ENCODE peak calls at places on chromosomes 3 and 15, in four cellular contexts. I is K562, E is HepG2, L is GM12878. A is an unnamed sample.

GRCh38 chr15:89221543-89221942 is at the start of gene RLBP1:
- ATAC-seq in I (no peak), E (peak), L (peak), A (no peak)

GRCh38 chr15:56732881-56733130 is 503 bp downstream of the ZNF280D start:
- ATAC-seq in I (no peak), E (no peak), L (no peak), A (no peak)

GRCh38 chr3:66336358-66336766 is 115.6 kb downstream of the SLC25A26 start:
- ATAC-seq in I (no peak), E (no peak), L (no peak), A (no peak)

GRCh38 chr3:40980467-40980866 is 218.8 kb upstream of the CTNNB1 start:
- ATAC-seq in I (no peak), E (no peak), L (peak), A (no peak)

GRCh38 chr15:44028349-44028748 is 166.7 kb downstream of the FRMD5 start:
- ATAC-seq in I (peak), E (no peak), L (no peak), A (no peak)

GRCh38 chr3:170414202-170414663 is 4.4 kb upstream of the CLDN11 start:
- ATAC-seq in I (peak), E (peak), L (peak), A (no peak)

GRCh38 chr3:103787164-103787871 is 1352.5 kb downstream of the ZPLD1 start:
- ATAC-seq in I (no peak), E (no peak), L (no peak), A (no peak)

GRCh38 chr3:126607214-126607908 is 47.6 kb downstream of the TXNRD3 start:
- ATAC-seq in I (peak), E (no peak), L (peak), A (no peak)

GRCh38 chr3:107668963-107669362 is 146.2 kb downstream of the BBX start:
- ATAC-seq in I (no peak), E (no peak), L (no peak), A (no peak)

GRCh38 chr3:56796202-56796601 is 5.5 kb downstream of the ARHGEF3 start:
- ATAC-seq in I (no peak), E (no peak), L (peak), A (no peak)

GRCh38 chr15:93018574-93018973 is 70.4 kb downstream of the RGMA start:
- ATAC-seq in I (peak), E (no peak), L (no peak), A (no peak)

GRCh38 chr15:85403745-85404144 is 23.3 kb downstream of the AKAP13 start:
- ATAC-seq in I (no peak), E (no peak), L (no peak), A (peak)

GRCh38 chr3:131903988-131904415 is 130.8 kb downstream of the CPNE4 start:
- ATAC-seq in I (no peak), E (peak), L (no peak), A (no peak)

GRCh38 chr3:138125548-138126221 is 6.5 kb downstream of the A4GNT start:
- ATAC-seq in I (no peak), E (no peak), L (no peak), A (peak)

GRCh38 chr3:126911162-126912026 is 71.5 kb upstream of the PLXNA1 start:
- ATAC-seq in I (peak), E (no peak), L (peak), A (peak)

GRCh38 chr15:96359772-96360498 is 29.4 kb downstream of the NR2F2 start:
- ATAC-seq in I (no peak), E (no peak), L (peak), A (peak)

GRCh38 chr15:82833283-82833682 is 23.9 kb downstream of the WHAMM start:
- ATAC-seq in I (no peak), E (no peak), L (no peak), A (no peak)

GRCh38 chr3:41419809-41420208 is 220.5 kb downstream of the CTNNB1 start:
- ATAC-seq in I (no peak), E (no peak), L (no peak), A (no peak)

GRCh38 chr3:155766206-155766605 is 21.3 kb upstream of the PLCH1 start:
- ATAC-seq in I (no peak), E (no peak), L (peak), A (no peak)

GRCh38 chr15:101389362-101389761 is 94.3 kb upstream of the SNRPA1 start:
- ATAC-seq in I (no peak), E (no peak), L (no peak), A (no peak)

GRCh38 chr3:143881102-143881501 is 32.8 kb upstream of the SLC9A9 start:
- ATAC-seq in I (peak), E (no peak), L (peak), A (no peak)

GRCh38 chr3:188853896-188854295 is 317.9 kb upstream of the TPRG1 start:
- ATAC-seq in I (no peak), E (no peak), L (no peak), A (peak)

GRCh38 chr3:152438706-152439105 is 170.0 kb downstream of the MBNL1 start:
- ATAC-seq in I (no peak), E (no peak), L (no peak), A (no peak)

GRCh38 chr3:140370686-140371085 is 307.2 kb upstream of the TRIM42 start:
- ATAC-seq in I (no peak), E (no peak), L (no peak), A (no peak)

GRCh38 chr3:71111784-71112440 is 471.6 kb downstream of the FOXP1 start:
- ATAC-seq in I (no peak), E (peak), L (no peak), A (no peak)

GRCh38 chr15:79430901-79431635 is 1.1 kb upstream of the MINAR1 start:
- ATAC-seq in I (no peak), E (no peak), L (no peak), A (no peak)

GRCh38 chr3:141632779-141633374 is 105.2 kb upstream of the RNF7 start:
- ATAC-seq in I (no peak), E (no peak), L (no peak), A (no peak)

GRCh38 chr3:9762871-9763270 is 6.9 kb downstream of the CAMK1 start:
- ATAC-seq in I (no peak), E (no peak), L (no peak), A (no peak)

GRCh38 chr3:147411235-147411607 is 2.1 kb downstream of the ZIC1 start:
- ATAC-seq in I (no peak), E (no peak), L (no peak), A (no peak)

GRCh38 chr3:110656394-110656793 is 415.2 kb upstream of the NECTIN3 start:
- ATAC-seq in I (no peak), E (no peak), L (no peak), A (no peak)

GRCh38 chr3:58175429-58176184 is 35.2 kb downstream of the DNASE1L3 start:
- ATAC-seq in I (no peak), E (peak), L (no peak), A (no peak)

GRCh38 chr15:80579611-80580010 is 115.5 kb upstream of the ABHD17C start:
- ATAC-seq in I (no peak), E (no peak), L (no peak), A (no peak)

GRCh38 chr3:23590874-23591273 is 214.9 kb upstream of the UBE2E1 start:
- ATAC-seq in I (no peak), E (no peak), L (peak), A (no peak)

GRCh38 chr3:176174060-176174459 is 1023.2 kb downstream of the TBL1XR1 start:
- ATAC-seq in I (no peak), E (no peak), L (no peak), A (no peak)

GRCh38 chr3:152335273-152335672 is 66.5 kb downstream of the MBNL1 start:
- ATAC-seq in I (no peak), E (no peak), L (peak), A (no peak)

GRCh38 chr3:120181632-120182031 is 87.4 kb upstream of the GSK3B start:
- ATAC-seq in I (no peak), E (peak), L (peak), A (no peak)

GRCh38 chr15:60575995-60576394 is 97.1 kb upstream of the ICE2 start:
- ATAC-seq in I (no peak), E (peak), L (no peak), A (peak)

DNA sequence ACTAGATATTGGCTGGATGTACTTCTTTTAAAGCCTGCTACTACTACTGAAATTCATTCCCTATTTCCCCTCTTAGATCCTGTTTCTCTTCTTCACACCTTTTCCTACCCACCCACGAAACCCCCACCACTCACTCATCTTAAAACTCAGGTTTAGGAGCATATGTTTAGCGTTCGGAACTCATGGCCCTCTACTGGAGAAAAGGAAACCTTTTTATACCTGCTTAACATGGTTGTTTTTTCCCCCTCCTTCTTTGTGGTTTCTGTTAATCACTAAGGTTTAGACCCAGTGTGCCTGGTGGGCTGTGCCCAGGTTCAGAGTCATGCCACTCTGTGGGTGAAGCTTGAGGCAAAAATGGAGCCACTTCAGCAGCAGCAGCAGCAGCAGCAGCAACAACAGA is 2.6 kb downstream of the ARID3B start:
- ATAC-seq in I (no peak), E (no peak), L (peak), A (no peak)
- TF ChIP-seq CTCF in I (peak), E (peak), L (peak), A (no peak)

DNA sequence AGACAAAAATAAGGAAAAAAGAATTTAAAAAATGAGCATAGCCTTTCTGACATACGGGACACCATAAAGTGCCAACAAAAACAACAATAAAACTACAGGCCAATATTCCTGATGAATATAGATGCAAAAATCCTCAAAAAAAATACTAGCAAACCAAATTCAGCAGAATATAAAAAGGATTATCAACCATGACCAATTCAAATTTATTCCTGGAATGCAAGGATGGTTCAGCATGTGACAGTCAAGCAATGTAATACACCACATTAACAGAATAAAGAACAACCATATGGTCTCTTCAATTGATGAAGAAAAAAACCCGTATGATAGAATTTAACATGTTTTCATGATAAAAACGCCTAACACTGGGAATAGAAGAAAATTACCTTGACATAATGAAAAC is 341.7 kb downstream of the PYDC2 start:
- ATAC-seq in I (no peak), E (no peak), L (no peak), A (no peak)
- H3K27ac ChIP-seq in I (no peak), E (no peak), L (no peak), A (no peak)

GRCh38 chr3:198028718-198029117 is 68.7 kb downstream of the LMLN start:
- ATAC-seq in I (peak), E (no peak), L (no peak), A (no peak)

GRCh38 chr3:198032039-198032438 is 72.0 kb downstream of the LMLN start:
- ATAC-seq in I (peak), E (no peak), L (no peak), A (no peak)

GRCh38 chr3:198030125-198030524 is 70.1 kb downstream of the LMLN start:
- ATAC-seq in I (peak), E (no peak), L (no peak), A (no peak)

GRCh38 chr3:198032445-198032936 is 72.5 kb downstream of the LMLN start:
- ATAC-seq in I (peak), E (no peak), L (no peak), A (no peak)

DNA sequence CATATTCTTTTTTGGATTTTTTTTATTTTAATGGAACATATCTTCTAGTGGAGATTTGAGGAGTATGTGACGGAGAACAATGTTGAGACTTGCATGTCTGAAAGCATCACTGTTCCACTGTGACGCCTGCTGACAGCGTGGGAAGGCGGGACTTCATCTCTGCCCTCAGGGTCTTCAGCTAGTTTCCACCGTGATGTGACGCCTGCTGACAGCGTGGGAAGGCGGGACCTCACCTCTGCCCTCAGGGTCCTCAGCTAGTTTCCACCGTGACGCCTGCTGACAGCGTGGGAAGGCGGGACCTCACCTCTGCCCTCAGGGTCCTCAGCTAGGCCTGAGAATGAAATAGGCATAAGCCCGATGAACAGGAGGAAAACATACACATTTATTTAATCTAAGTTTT is 70.7 kb downstream of the LMLN start:
- ATAC-seq in I (no peak), E (no peak), L (no peak), A (no peak)
- TF ChIP-seq POLR2AphosphoS5 in I (no peak), E (no peak), L (no peak), A (no peak)

GRCh38 chr3:148991219-148992026 is at the start of gene GYG1:
- ATAC-seq in I (peak), E (peak), L (peak), A (peak)
- TF ChIP-seq CTCF in I (peak), E (peak), L (peak), A (peak)

GRCh38 chr15:90389513-90389912 is 1.5 kb downstream of the IQGAP1 start:
- ATAC-seq in I (no peak), E (no peak), L (no peak), A (no peak)

GRCh38 chr15:90387534-90388461 is at the start of gene IQGAP1:
- ATAC-seq in I (peak), E (peak), L (peak), A (peak)

GRCh38 chr15:90382305-90382704 is 5.7 kb upstream of the IQGAP1 start:
- ATAC-seq in I (no peak), E (no peak), L (no peak), A (no peak)

GRCh38 chr15:90388462-90389182 is 580 bp downstream of the IQGAP1 start:
- ATAC-seq in I (peak), E (peak), L (peak), A (peak)

DNA sequence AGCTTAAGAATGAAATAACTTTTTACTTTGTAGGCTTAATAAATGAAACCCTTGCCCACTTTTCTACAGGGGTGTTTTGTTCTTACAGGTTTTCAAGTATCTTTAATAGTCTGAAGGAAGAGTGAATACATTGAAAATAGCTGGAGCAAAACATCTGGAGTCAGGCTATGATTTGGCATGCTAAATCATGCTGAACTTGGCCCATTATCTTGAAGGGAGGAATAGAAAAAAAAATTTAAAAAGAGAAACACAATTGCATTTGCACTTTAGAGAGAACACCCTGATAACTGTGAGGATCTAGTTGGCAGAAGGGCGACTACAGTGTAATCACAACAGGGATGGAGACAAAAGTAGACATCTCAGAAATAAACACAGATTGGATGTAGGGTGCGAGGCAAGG is 1.8 kb upstream of the IQGAP1 start:
- ATAC-seq in I (no peak), E (no peak), L (no peak), A (no peak)
- H3K27ac ChIP-seq in I (no peak), E (no peak), L (no peak), A (peak)

GRCh38 chr3:31968927-31969418 is 12.1 kb downstream of the OSBPL10 start:
- ATAC-seq in I (no peak), E (peak), L (no peak), A (peak)
- TF ChIP-seq POLR2AphosphoS5 in I (no peak), E (no peak), L (no peak), A (peak)

GRCh38 chr3:184234224-184234623 is 4.8 kb downstream of the VWA5B2 start:
- ATAC-seq in I (peak), E (peak), L (peak), A (no peak)
- TF ChIP-seq CTCF in I (peak), E (no peak), L (no peak), A (no peak)

GRCh38 chr3:52222319-52223221 is 2.9 kb downstream of the TLR9 start:
- ATAC-seq in I (no peak), E (no peak), L (no peak), A (no peak)
- H3K27ac ChIP-seq in I (no peak), E (no peak), L (no peak), A (no peak)

A was measured in gastroesophageal sphincter.